ENCODE peak calls at places on chromosomes 1 and 21, in six cellular contexts. One of them, this sample, is unnamed.

GRCh38 chr21:35239811-35240219 is 190.7 kb upstream of the RUNX1 start:
- DNase-seq in body of pancreas: no peak
- DNase-seq in A549: no peak
- DNase-seq in spleen: no peak
- DNase-seq in tibial nerve: no peak
- DNase-seq in fibroblast of mammary gland: peak
- DNase-seq in this sample: no peak

GRCh38 chr1:206658264-206658980 is 23.1 kb downstream of the DYRK3 start:
- DNase-seq in body of pancreas: no peak
- DNase-seq in fibroblast of mammary gland: no peak
- DNase-seq in A549: peak
- DNase-seq in spleen: peak
- DNase-seq in tibial nerve: no peak
- DNase-seq in this sample: no peak

GRCh38 chr1:201318504-201319340 is 35.4 kb downstream of the PKP1 start:
- DNase-seq in A549: no peak
- DNase-seq in tibial nerve: no peak
- DNase-seq in spleen: no peak
- DNase-seq in fibroblast of mammary gland: no peak
- DNase-seq in body of pancreas: no peak
- DNase-seq in this sample: no peak

GRCh38 chr1:43319288-43319687 is 18.3 kb upstream of the MPL start:
- DNase-seq in tibial nerve: no peak
- DNase-seq in spleen: no peak
- DNase-seq in fibroblast of mammary gland: no peak
- DNase-seq in A549: no peak
- DNase-seq in body of pancreas: no peak
- DNase-seq in this sample: no peak

GRCh38 chr1:6350416-6351088 is 43.0 kb downstream of the ACOT7 start:
- DNase-seq in fibroblast of mammary gland: no peak
- DNase-seq in A549: no peak
- DNase-seq in spleen: no peak
- DNase-seq in body of pancreas: peak
- DNase-seq in tibial nerve: no peak
- DNase-seq in this sample: no peak

GRCh38 chr1:3785045-3785444 is 11.3 kb downstream of the LRRC47 start:
- DNase-seq in fibroblast of mammary gland: no peak
- DNase-seq in A549: no peak
- DNase-seq in body of pancreas: no peak
- DNase-seq in tibial nerve: no peak
- DNase-seq in spleen: no peak
- DNase-seq in this sample: no peak

GRCh38 chr21:36159356-36159921 is 2.8 kb downstream of the DOP1B start:
- DNase-seq in body of pancreas: no peak
- DNase-seq in spleen: no peak
- DNase-seq in tibial nerve: no peak
- DNase-seq in fibroblast of mammary gland: no peak
- DNase-seq in A549: no peak
- DNase-seq in this sample: no peak

GRCh38 chr1:55127827-55128343 is 87.3 kb downstream of the USP24 start:
- DNase-seq in A549: peak
- DNase-seq in body of pancreas: no peak
- DNase-seq in fibroblast of mammary gland: peak
- DNase-seq in tibial nerve: no peak
- DNase-seq in spleen: no peak
- DNase-seq in this sample: peak

GRCh38 chr1:54355931-54356679 is 50.1 kb downstream of the SSBP3 start:
- DNase-seq in A549: no peak
- DNase-seq in body of pancreas: peak
- DNase-seq in tibial nerve: no peak
- DNase-seq in spleen: no peak
- DNase-seq in fibroblast of mammary gland: no peak
- DNase-seq in this sample: no peak

GRCh38 chr1:7644906-7645750 is 126.0 kb upstream of the VAMP3 start:
- DNase-seq in spleen: peak
- DNase-seq in tibial nerve: no peak
- DNase-seq in fibroblast of mammary gland: no peak
- DNase-seq in body of pancreas: peak
- DNase-seq in A549: no peak
- DNase-seq in this sample: no peak

GRCh38 chr1:115753371-115753770 is 15.1 kb downstream of the CASQ2 start:
- DNase-seq in tibial nerve: no peak
- DNase-seq in body of pancreas: no peak
- DNase-seq in A549: no peak
- DNase-seq in spleen: no peak
- DNase-seq in fibroblast of mammary gland: no peak
- DNase-seq in this sample: no peak

GRCh38 chr1:169739980-169740379 is 6.1 kb upstream of the SELE start:
- DNase-seq in body of pancreas: no peak
- DNase-seq in A549: no peak
- DNase-seq in spleen: no peak
- DNase-seq in tibial nerve: no peak
- DNase-seq in fibroblast of mammary gland: no peak
- DNase-seq in this sample: no peak

GRCh38 chr1:217425528-217425927 is 205.4 kb downstream of the GPATCH2 start:
- DNase-seq in tibial nerve: no peak
- DNase-seq in A549: no peak
- DNase-seq in spleen: no peak
- DNase-seq in body of pancreas: no peak
- DNase-seq in fibroblast of mammary gland: peak
- DNase-seq in this sample: no peak

GRCh38 chr1:34825455-34826081 is 32.8 kb downstream of the GJA4 start:
- DNase-seq in spleen: no peak
- DNase-seq in tibial nerve: no peak
- DNase-seq in A549: no peak
- DNase-seq in body of pancreas: peak
- DNase-seq in fibroblast of mammary gland: no peak
- DNase-seq in this sample: no peak

GRCh38 chr1:72282271-72282656 is at the start of gene NEGR1:
- DNase-seq in tibial nerve: peak
- DNase-seq in spleen: peak
- DNase-seq in fibroblast of mammary gland: peak
- DNase-seq in body of pancreas: peak
- DNase-seq in A549: no peak
- DNase-seq in this sample: no peak

GRCh38 chr1:244496186-244496585 is 35.1 kb downstream of the CATSPERE start:
- DNase-seq in fibroblast of mammary gland: no peak
- DNase-seq in tibial nerve: no peak
- DNase-seq in spleen: no peak
- DNase-seq in body of pancreas: no peak
- DNase-seq in A549: no peak
- DNase-seq in this sample: no peak

GRCh38 chr1:174266476-174266875 is 107.2 kb downstream of the RABGAP1L start:
- DNase-seq in tibial nerve: no peak
- DNase-seq in body of pancreas: no peak
- DNase-seq in A549: no peak
- DNase-seq in spleen: no peak
- DNase-seq in fibroblast of mammary gland: peak
- DNase-seq in this sample: no peak

GRCh38 chr21:14603202-14603601 is 57.1 kb upstream of the SAMSN1 start:
- DNase-seq in fibroblast of mammary gland: peak
- DNase-seq in body of pancreas: no peak
- DNase-seq in A549: no peak
- DNase-seq in spleen: no peak
- DNase-seq in tibial nerve: no peak
- DNase-seq in this sample: no peak

GRCh38 chr1:30159015-30159414 is 564.4 kb downstream of the MATN1 start:
- DNase-seq in A549: no peak
- DNase-seq in body of pancreas: no peak
- DNase-seq in tibial nerve: no peak
- DNase-seq in fibroblast of mammary gland: no peak
- DNase-seq in spleen: no peak
- DNase-seq in this sample: no peak

GRCh38 chr1:159925713-159926066 is 383 bp upstream of the TAGLN2 start:
- DNase-seq in spleen: peak
- DNase-seq in fibroblast of mammary gland: no peak
- DNase-seq in A549: no peak
- DNase-seq in tibial nerve: no peak
- DNase-seq in body of pancreas: peak
- DNase-seq in this sample: no peak

GRCh38 chr21:45618287-45618686 is 25.2 kb upstream of the PCBP3 start:
- DNase-seq in spleen: peak
- DNase-seq in A549: no peak
- DNase-seq in fibroblast of mammary gland: peak
- DNase-seq in body of pancreas: no peak
- DNase-seq in tibial nerve: no peak
- DNase-seq in this sample: no peak

GRCh38 chr1:115210302-115210711 is 121.0 kb upstream of the TSPAN2 start:
- DNase-seq in tibial nerve: no peak
- DNase-seq in fibroblast of mammary gland: peak
- DNase-seq in spleen: no peak
- DNase-seq in body of pancreas: no peak
- DNase-seq in A549: no peak
- DNase-seq in this sample: no peak

GRCh38 chr1:19683351-19683750 is 18.7 kb downstream of the HTR6 start:
- DNase-seq in A549: no peak
- DNase-seq in body of pancreas: no peak
- DNase-seq in spleen: no peak
- DNase-seq in tibial nerve: no peak
- DNase-seq in fibroblast of mammary gland: peak
- DNase-seq in this sample: no peak

GRCh38 chr1:160996195-160996594 is 24.8 kb downstream of the F11R start:
- DNase-seq in spleen: no peak
- DNase-seq in tibial nerve: no peak
- DNase-seq in A549: peak
- DNase-seq in fibroblast of mammary gland: peak
- DNase-seq in body of pancreas: no peak
- DNase-seq in this sample: no peak

GRCh38 chr1:46613661-46614603 is 2.7 kb downstream of the MOB3C start:
- DNase-seq in fibroblast of mammary gland: peak
- DNase-seq in tibial nerve: peak
- DNase-seq in spleen: peak
- DNase-seq in body of pancreas: peak
- DNase-seq in A549: peak
- DNase-seq in this sample: no peak

GRCh38 chr1:155295183-155295941 is 5.9 kb downstream of the PKLR start:
- DNase-seq in body of pancreas: no peak
- DNase-seq in fibroblast of mammary gland: no peak
- DNase-seq in spleen: peak
- DNase-seq in tibial nerve: no peak
- DNase-seq in A549: no peak
- DNase-seq in this sample: no peak
- H3K4me3 ChIP-seq in body of pancreas: no peak
- H3K4me3 ChIP-seq in fibroblast of mammary gland: no peak
- H3K4me3 ChIP-seq in spleen: peak
- H3K4me3 ChIP-seq in tibial nerve: no peak
- H3K4me3 ChIP-seq in A549: no peak
- H3K4me3 ChIP-seq in this sample: no peak

DNA sequence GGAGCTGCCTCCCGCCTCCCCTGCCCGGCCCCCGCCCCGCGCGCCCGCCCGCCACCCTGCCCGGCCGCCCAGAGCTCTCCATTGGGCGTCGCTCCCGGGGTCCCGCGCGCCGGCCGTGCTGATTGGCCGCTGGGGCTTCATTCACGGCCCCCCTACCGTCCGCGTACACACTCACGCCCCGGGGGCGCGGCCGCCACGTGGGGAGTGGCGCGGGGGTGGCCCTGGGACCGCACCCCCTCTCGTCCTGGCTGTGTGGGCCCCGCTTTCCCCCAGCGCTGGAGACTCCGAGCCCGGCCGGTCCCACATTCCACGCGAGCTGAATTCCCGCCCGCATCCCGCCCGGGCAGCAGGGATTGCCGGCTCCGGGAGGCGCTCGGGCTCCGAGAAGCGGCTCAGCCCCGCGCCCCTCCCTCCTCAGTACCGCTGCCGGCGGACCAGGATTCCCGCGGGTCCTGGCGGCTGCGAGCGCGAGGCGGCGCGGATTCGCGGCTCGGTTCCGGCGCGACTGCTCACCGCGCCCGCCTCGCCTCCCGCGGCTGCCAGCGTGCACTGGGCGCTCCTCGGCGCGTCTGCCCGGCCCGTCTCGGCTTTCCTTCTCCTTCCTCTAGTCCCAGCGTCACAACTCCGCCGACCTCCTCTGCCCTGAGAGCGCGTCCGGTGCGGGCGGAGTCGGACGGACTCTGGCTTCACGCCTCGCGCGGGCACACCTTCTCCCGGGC is 450 bp upstream of the POU3F1 start:
- DNase-seq in A549: peak
- DNase-seq in spleen: peak
- DNase-seq in tibial nerve: peak
- DNase-seq in fibroblast of mammary gland: peak
- DNase-seq in body of pancreas: peak
- DNase-seq in this sample: peak
- TF ChIP-seq CTCF in A549: no peak
- TF ChIP-seq CTCF in spleen: no peak
- TF ChIP-seq CTCF in tibial nerve: no peak
- TF ChIP-seq CTCF in fibroblast of mammary gland: no peak
- TF ChIP-seq CTCF in body of pancreas: no peak
- TF ChIP-seq CTCF in this sample: no peak

GRCh38 chr1:230382060-230382491 is 44.1 kb downstream of the PGBD5 start:
- DNase-seq in spleen: no peak
- DNase-seq in A549: peak
- DNase-seq in tibial nerve: no peak
- DNase-seq in fibroblast of mammary gland: no peak
- DNase-seq in body of pancreas: peak
- DNase-seq in this sample: no peak

GRCh38 chr1:230379928-230380327 is 46.2 kb downstream of the PGBD5 start:
- DNase-seq in spleen: no peak
- DNase-seq in A549: no peak
- DNase-seq in tibial nerve: no peak
- DNase-seq in fibroblast of mammary gland: no peak
- DNase-seq in body of pancreas: no peak
- DNase-seq in this sample: no peak

GRCh38 chr1:230381564-230381963 is 44.6 kb downstream of the PGBD5 start:
- DNase-seq in tibial nerve: no peak
- DNase-seq in spleen: no peak
- DNase-seq in fibroblast of mammary gland: no peak
- DNase-seq in body of pancreas: no peak
- DNase-seq in A549: no peak
- DNase-seq in this sample: no peak

GRCh38 chr1:230379462-230379861 is 46.7 kb downstream of the PGBD5 start:
- DNase-seq in body of pancreas: no peak
- DNase-seq in A549: no peak
- DNase-seq in spleen: no peak
- DNase-seq in tibial nerve: no peak
- DNase-seq in fibroblast of mammary gland: no peak
- DNase-seq in this sample: no peak

DNA sequence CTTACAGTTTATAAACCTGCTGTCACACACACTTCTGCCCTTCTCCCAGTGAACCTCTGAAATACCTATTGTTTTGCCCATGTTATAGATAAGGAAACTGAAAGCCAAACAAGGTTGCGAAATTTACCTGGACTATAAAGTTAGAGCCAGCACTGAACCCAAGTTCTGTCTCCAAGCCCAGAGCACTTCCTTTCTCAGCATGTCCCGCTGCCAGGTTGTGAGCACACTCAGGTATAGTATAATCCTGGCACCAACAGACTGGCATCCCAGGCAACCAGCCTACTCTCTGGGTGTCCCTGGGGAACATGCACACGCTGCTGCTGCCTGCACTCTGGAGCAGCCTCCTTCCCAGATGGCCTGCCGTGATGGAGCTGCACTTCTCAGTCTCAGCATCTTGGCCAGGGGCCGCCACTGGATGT is 45.1 kb downstream of the PGBD5 start:
- DNase-seq in body of pancreas: peak
- DNase-seq in A549: no peak
- DNase-seq in tibial nerve: no peak
- DNase-seq in fibroblast of mammary gland: no peak
- DNase-seq in spleen: no peak
- DNase-seq in this sample: no peak
- H3K4me3 ChIP-seq in body of pancreas: no peak
- H3K4me3 ChIP-seq in A549: no peak
- H3K4me3 ChIP-seq in tibial nerve: no peak
- H3K4me3 ChIP-seq in fibroblast of mammary gland: no peak
- H3K4me3 ChIP-seq in spleen: no peak
- H3K4me3 ChIP-seq in this sample: no peak

GRCh38 chr1:36306210-36306901 is at the start of gene SH3D21:
- DNase-seq in body of pancreas: peak
- DNase-seq in spleen: peak
- DNase-seq in A549: peak
- DNase-seq in fibroblast of mammary gland: peak
- DNase-seq in tibial nerve: peak
- DNase-seq in this sample: no peak
- TF ChIP-seq CTCF in body of pancreas: peak
- TF ChIP-seq CTCF in spleen: no peak
- TF ChIP-seq CTCF in A549: peak
- TF ChIP-seq CTCF in fibroblast of mammary gland: no peak
- TF ChIP-seq CTCF in tibial nerve: no peak
- TF ChIP-seq CTCF in this sample: no peak